ENCODE peak calls at places on chromosomes 12 and 14, in four cellular contexts. X is K562, P is WTC11, R is HepG2. V is an unnamed sample.

GRCh38 chr12:4824415-4824814 is 85.3 kb upstream of the KCNA1 start:
- DNase-seq in X (no peak), P (no peak), R (no peak), V (no peak)

GRCh38 chr14:105411017-105411941 is 8.3 kb upstream of the MTA1 start:
- DNase-seq in X (peak; percentile 88), P (peak; percentile 14), R (no peak), V (peak; percentile 78)

GRCh38 chr12:25364529-25365339 is 114.0 kb upstream of the KRAS start:
- DNase-seq in X (no peak), P (no peak), R (no peak), V (no peak)

GRCh38 chr14:51806624-51807023 is 53.8 kb upstream of the GNG2 start:
- DNase-seq in X (no peak), P (no peak), R (no peak), V (no peak)

GRCh38 chr12:88185988-88186387 is 43.9 kb downstream of the TMTC3 start:
- DNase-seq in X (no peak), P (no peak), R (no peak), V (no peak)

GRCh38 chr12:106239951-106240335 is 7.9 kb downstream of the CKAP4 start:
- DNase-seq in X (no peak), P (no peak), R (no peak), V (no peak)

GRCh38 chr14:65184032-65184764 is 81.9 kb upstream of the MAX start:
- DNase-seq in X (no peak), P (no peak), R (no peak), V (no peak)

GRCh38 chr14:89407856-89408255 is 9.2 kb downstream of the FOXN3 start:
- DNase-seq in X (no peak), P (no peak), R (no peak), V (no peak)

GRCh38 chr14:61625171-61625570 is 70.1 kb upstream of the HIF1A start:
- DNase-seq in X (no peak), P (no peak), R (peak; percentile 24), V (no peak)

GRCh38 chr12:48296586-48297396 is 53.9 kb downstream of the ZNF641 start:
- DNase-seq in X (peak; percentile 65), P (peak; percentile 83), R (no peak), V (peak; percentile 83)

GRCh38 chr14:59677771-59678211 is 101.2 kb upstream of the CCDC175 start:
- DNase-seq in X (no peak), P (no peak), R (no peak), V (no peak)

GRCh38 chr12:86143162-86143561 is 113.0 kb downstream of the MGAT4C start:
- DNase-seq in X (no peak), P (no peak), R (no peak), V (no peak)

GRCh38 chr14:69673578-69674305 is 62.3 kb downstream of the SUSD6 start:
- DNase-seq in X (no peak), P (no peak), R (no peak), V (no peak)

GRCh38 chr12:54240971-54241588 is 38.8 kb downstream of the CBX5 start:
- DNase-seq in X (no peak), P (no peak), R (no peak), V (no peak)

GRCh38 chr14:93132472-93133065 is 16.8 kb upstream of the ITPK1 start:
- DNase-seq in X (peak; percentile 13), P (no peak), R (peak; percentile 70), V (peak; percentile 50)

GRCh38 chr12:106898001-106898966 is 57.4 kb upstream of the TMEM263 start:
- DNase-seq in X (no peak), P (no peak), R (no peak), V (no peak)

GRCh38 chr12:49342066-49342913 is 4.4 kb upstream of the DNAJC22 start:
- DNase-seq in X (peak; percentile 94), P (peak; percentile 96), R (peak; percentile 86), V (peak; percentile 88)

GRCh38 chr12:20361416-20361815 is 6.9 kb upstream of the PDE3A start:
- DNase-seq in X (no peak), P (no peak), R (no peak), V (no peak)

GRCh38 chr14:49921401-49921800 is 28.5 kb downstream of the ARF6 start:
- DNase-seq in X (no peak), P (no peak), R (no peak), V (no peak)

GRCh38 chr12:91009319-91009950 is 4.7 kb upstream of the EPYC start:
- DNase-seq in X (no peak), P (no peak), R (no peak), V (peak; percentile 10)

GRCh38 chr12:47816646-47817271 is 2.9 kb downstream of the HDAC7 start:
- DNase-seq in X (no peak), P (no peak), R (no peak), V (no peak)

GRCh38 chr14:56294125-56294524 is 175.9 kb downstream of the PELI2 start:
- DNase-seq in X (no peak), P (peak; percentile 33), R (no peak), V (peak; percentile 56)
- TF ChIP-seq ELF4 in X (no peak), P (no peak), R (no peak), V (no peak)

DNA sequence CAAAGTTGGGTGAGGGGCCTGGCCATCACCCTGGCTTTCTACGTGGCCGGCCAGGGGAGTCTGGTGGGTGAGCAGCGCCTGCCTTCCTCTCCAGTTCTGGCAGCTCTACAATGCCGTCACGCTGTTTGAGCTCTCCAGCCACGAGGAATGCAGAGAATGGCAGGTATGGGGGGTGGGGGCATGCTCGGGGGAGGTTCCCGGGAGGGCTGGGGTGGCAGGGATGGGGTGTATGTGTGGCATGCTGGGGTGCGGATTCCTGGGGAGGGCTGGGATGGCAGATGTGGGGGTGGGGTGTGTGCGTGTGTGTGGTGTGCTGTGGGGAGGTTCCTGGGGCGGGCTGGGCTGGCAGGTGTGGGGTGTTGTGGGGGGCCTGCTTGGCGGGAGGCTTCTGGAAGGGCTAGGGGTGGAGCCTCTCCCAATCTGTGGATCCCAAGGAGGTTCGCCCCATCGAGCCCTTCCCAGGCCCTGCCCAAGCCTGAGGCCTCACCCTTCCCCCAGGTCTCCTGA is 18.5 kb downstream of the RHOF start:
- DNase-seq in X (no peak), P (peak; percentile 64), R (no peak), V (no peak)
- TF ChIP-seq ELF4 in X (no peak), P (no peak), R (no peak), V (no peak)

GRCh38 chr12:12216349-12217017 is 50.4 kb downstream of the LRP6 start:
- DNase-seq in X (peak; percentile 12), P (no peak), R (peak; percentile 67), V (no peak)

GRCh38 chr12:12217018-12217359 is 49.9 kb downstream of the LRP6 start:
- DNase-seq in X (no peak), P (no peak), R (no peak), V (no peak)

GRCh38 chr12:12224240-12224940 is 42.5 kb downstream of the LRP6 start:
- DNase-seq in X (no peak), P (no peak), R (no peak), V (no peak)

GRCh38 chr12:12221560-12221959 is 45.3 kb downstream of the LRP6 start:
- DNase-seq in X (no peak), P (no peak), R (no peak), V (no peak)

GRCh38 chr12:12219664-12220063 is 47.2 kb downstream of the LRP6 start:
- DNase-seq in X (no peak), P (no peak), R (peak; percentile 55), V (no peak)
- TF ChIP-seq ELF4 in X (no peak), P (no peak), R (no peak), V (no peak)

DNA sequence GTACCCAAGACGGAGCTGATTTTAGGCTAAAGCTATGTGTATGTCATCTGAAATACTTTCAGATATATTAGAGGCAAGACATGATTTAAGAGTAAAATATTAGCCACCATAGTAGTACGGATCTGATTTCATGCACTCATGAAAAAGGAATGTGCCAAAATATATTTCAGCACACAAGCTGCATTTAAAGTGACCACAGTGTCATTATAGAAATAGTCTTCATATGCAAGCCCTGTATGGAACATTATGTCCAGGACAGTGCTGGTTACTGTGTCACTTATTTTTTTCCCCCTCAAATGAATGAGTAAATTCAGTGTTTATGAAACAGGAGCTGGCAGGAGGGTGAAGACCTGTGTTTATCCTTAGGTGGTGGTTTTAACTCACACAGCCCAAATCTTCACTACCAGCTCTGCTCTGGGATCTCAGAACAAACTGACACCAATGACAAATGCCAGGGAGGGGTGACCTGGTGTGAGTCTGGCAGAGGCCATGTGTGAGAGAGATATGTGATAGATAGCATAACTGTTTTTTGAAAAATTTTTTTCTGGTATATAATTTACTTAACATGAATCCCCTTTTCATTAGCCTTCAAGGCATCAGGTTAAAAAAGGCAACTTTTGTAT is 51.7 kb downstream of the SLC38A4 start:
- DNase-seq in X (no peak), P (no peak), R (no peak), V (no peak)
- TF ChIP-seq ELF4 in X (no peak), P (no peak), R (no peak), V (no peak)

V was measured in HEK293T.